ENCODE peak calls at places on chromosomes 6 and 20, in eight cellular contexts. One of them, this sample, is unnamed.

GRCh38 chr6:159044899-159045727 is at the start of gene TAGAP:
- DNase-seq in mammary epithelial cell: no peak
- DNase-seq in endothelial cell: no peak
- DNase-seq in Calu3: peak
- DNase-seq in WERI-Rb-1: no peak
- DNase-seq in mesothelial cell of epicardium: no peak
- DNase-seq in lung: peak
- DNase-seq in HFFc6: no peak
- DNase-seq in this sample: peak

GRCh38 chr20:62063601-62063980 is 2.1 kb downstream of the TAF4 start:
- DNase-seq in mammary epithelial cell: no peak
- DNase-seq in endothelial cell: no peak
- DNase-seq in Calu3: no peak
- DNase-seq in WERI-Rb-1: no peak
- DNase-seq in mesothelial cell of epicardium: peak
- DNase-seq in lung: no peak
- DNase-seq in HFFc6: no peak
- DNase-seq in this sample: no peak

GRCh38 chr20:35253010-35253409 is 24.9 kb downstream of the MMP24OS start:
- DNase-seq in mammary epithelial cell: no peak
- DNase-seq in endothelial cell: no peak
- DNase-seq in Calu3: no peak
- DNase-seq in WERI-Rb-1: no peak
- DNase-seq in mesothelial cell of epicardium: no peak
- DNase-seq in lung: no peak
- DNase-seq in HFFc6: no peak
- DNase-seq in this sample: no peak

GRCh38 chr6:135722679-135723078 is 128.8 kb upstream of the PDE7B start:
- DNase-seq in mammary epithelial cell: peak
- DNase-seq in endothelial cell: no peak
- DNase-seq in Calu3: peak
- DNase-seq in WERI-Rb-1: no peak
- DNase-seq in mesothelial cell of epicardium: no peak
- DNase-seq in lung: no peak
- DNase-seq in HFFc6: peak
- DNase-seq in this sample: no peak

GRCh38 chr20:11170565-11170964 is 496.8 kb upstream of the JAG1 start:
- DNase-seq in mammary epithelial cell: no peak
- DNase-seq in endothelial cell: no peak
- DNase-seq in Calu3: no peak
- DNase-seq in WERI-Rb-1: no peak
- DNase-seq in mesothelial cell of epicardium: no peak
- DNase-seq in lung: no peak
- DNase-seq in HFFc6: no peak
- DNase-seq in this sample: no peak

GRCh38 chr6:120608826-120609225 is 725.5 kb downstream of the TBC1D32 start:
- DNase-seq in mammary epithelial cell: peak
- DNase-seq in endothelial cell: no peak
- DNase-seq in Calu3: no peak
- DNase-seq in WERI-Rb-1: no peak
- DNase-seq in mesothelial cell of epicardium: no peak
- DNase-seq in lung: no peak
- DNase-seq in HFFc6: no peak
- DNase-seq in this sample: no peak

GRCh38 chr20:46307139-46307998 is 929 bp downstream of the CDH22 start:
- DNase-seq in mammary epithelial cell: peak
- DNase-seq in endothelial cell: peak
- DNase-seq in Calu3: peak
- DNase-seq in WERI-Rb-1: peak
- DNase-seq in mesothelial cell of epicardium: peak
- DNase-seq in lung: peak
- DNase-seq in HFFc6: peak
- DNase-seq in this sample: no peak

GRCh38 chr6:92114797-92115196 is 1304.6 kb downstream of the EPHA7 start:
- DNase-seq in mammary epithelial cell: no peak
- DNase-seq in endothelial cell: no peak
- DNase-seq in Calu3: no peak
- DNase-seq in WERI-Rb-1: no peak
- DNase-seq in mesothelial cell of epicardium: no peak
- DNase-seq in lung: no peak
- DNase-seq in HFFc6: no peak
- DNase-seq in this sample: no peak

GRCh38 chr6:5090603-5091002 is 5.5 kb downstream of the PPP1R3G start:
- DNase-seq in mammary epithelial cell: no peak
- DNase-seq in endothelial cell: no peak
- DNase-seq in Calu3: no peak
- DNase-seq in WERI-Rb-1: no peak
- DNase-seq in mesothelial cell of epicardium: no peak
- DNase-seq in lung: no peak
- DNase-seq in HFFc6: no peak
- DNase-seq in this sample: no peak
- TF ChIP-seq CTCF in mammary epithelial cell: no peak
- TF ChIP-seq CTCF in endothelial cell: no peak
- TF ChIP-seq CTCF in Calu3: no peak
- TF ChIP-seq CTCF in WERI-Rb-1: no peak
- TF ChIP-seq CTCF in mesothelial cell of epicardium: no peak
- TF ChIP-seq CTCF in lung: no peak
- TF ChIP-seq CTCF in HFFc6: no peak
- TF ChIP-seq CTCF in this sample: no peak

DNA sequence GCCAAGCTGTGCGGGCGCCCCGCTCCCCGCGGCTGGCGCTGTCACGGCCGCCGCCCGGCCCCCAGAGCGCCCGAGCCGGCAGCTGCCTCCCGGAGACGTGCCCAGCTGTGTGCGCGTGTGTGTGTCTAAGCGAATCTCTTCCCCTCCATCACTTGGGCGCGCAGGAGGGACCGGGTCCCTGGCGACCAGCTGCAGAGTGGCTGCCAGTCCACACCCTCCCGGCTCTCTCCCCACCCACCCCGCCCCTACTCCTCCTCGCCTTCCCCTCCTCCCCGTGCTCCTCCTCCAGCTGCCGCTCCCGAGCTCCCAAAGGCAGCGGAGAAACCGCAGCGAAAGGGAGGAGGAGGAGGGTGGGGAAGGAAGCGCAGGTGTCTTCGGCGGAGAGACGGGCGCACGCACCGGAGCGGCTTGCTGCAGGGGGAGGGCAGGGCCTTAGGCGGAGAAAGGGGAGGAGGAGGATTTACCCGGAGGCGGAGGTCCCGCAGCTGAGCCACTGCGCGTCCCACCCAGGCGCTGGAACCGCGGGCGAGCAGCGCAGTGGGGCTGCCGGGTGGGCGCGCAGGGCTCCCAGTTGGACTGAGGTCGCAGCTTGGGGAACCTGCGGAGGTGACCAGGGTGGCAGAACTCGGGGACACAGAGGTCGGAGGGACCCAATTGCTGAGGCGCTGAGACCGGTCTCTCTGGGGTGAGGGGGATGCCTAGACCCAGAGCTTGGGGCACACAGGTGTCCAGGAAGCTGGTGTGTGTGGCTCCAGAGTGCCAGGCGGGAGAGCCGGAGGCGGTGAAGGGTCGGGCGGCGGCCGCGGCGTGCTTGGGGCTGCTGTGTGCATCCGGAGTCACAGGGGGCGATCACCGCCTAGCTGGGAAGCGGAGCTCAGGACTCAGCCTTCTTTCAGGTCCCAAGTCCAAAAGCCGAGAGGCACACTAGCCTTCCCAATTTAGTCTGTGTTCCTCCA is at the start of gene HS3ST5:
- DNase-seq in mammary epithelial cell: peak
- DNase-seq in endothelial cell: peak
- DNase-seq in Calu3: peak
- DNase-seq in WERI-Rb-1: peak
- DNase-seq in mesothelial cell of epicardium: peak
- DNase-seq in lung: no peak
- DNase-seq in HFFc6: no peak
- DNase-seq in this sample: peak
- TF ChIP-seq CTCF in mammary epithelial cell: no peak
- TF ChIP-seq CTCF in endothelial cell: no peak
- TF ChIP-seq CTCF in Calu3: peak
- TF ChIP-seq CTCF in WERI-Rb-1: peak
- TF ChIP-seq CTCF in mesothelial cell of epicardium: peak
- TF ChIP-seq CTCF in lung: no peak
- TF ChIP-seq CTCF in HFFc6: no peak
- TF ChIP-seq CTCF in this sample: peak

GRCh38 chr6:112016335-112016734 is 37.6 kb upstream of the CCN6 start:
- DNase-seq in mammary epithelial cell: peak
- DNase-seq in endothelial cell: no peak
- DNase-seq in Calu3: no peak
- DNase-seq in WERI-Rb-1: no peak
- DNase-seq in mesothelial cell of epicardium: no peak
- DNase-seq in lung: no peak
- DNase-seq in HFFc6: no peak
- DNase-seq in this sample: no peak
- TF ChIP-seq CTCF in mammary epithelial cell: no peak
- TF ChIP-seq CTCF in endothelial cell: no peak
- TF ChIP-seq CTCF in Calu3: no peak
- TF ChIP-seq CTCF in WERI-Rb-1: no peak
- TF ChIP-seq CTCF in mesothelial cell of epicardium: no peak
- TF ChIP-seq CTCF in lung: no peak
- TF ChIP-seq CTCF in HFFc6: no peak
- TF ChIP-seq CTCF in this sample: no peak

GRCh38 chr20:49353348-49353747 is 75.5 kb upstream of the ZNFX1 start:
- DNase-seq in mammary epithelial cell: no peak
- DNase-seq in endothelial cell: no peak
- DNase-seq in Calu3: no peak
- DNase-seq in WERI-Rb-1: no peak
- DNase-seq in mesothelial cell of epicardium: no peak
- DNase-seq in lung: no peak
- DNase-seq in HFFc6: no peak
- DNase-seq in this sample: no peak
- TF ChIP-seq CTCF in mammary epithelial cell: no peak
- TF ChIP-seq CTCF in endothelial cell: no peak
- TF ChIP-seq CTCF in Calu3: no peak
- TF ChIP-seq CTCF in WERI-Rb-1: no peak
- TF ChIP-seq CTCF in mesothelial cell of epicardium: no peak
- TF ChIP-seq CTCF in lung: no peak
- TF ChIP-seq CTCF in HFFc6: no peak
- TF ChIP-seq CTCF in this sample: no peak

GRCh38 chr20:13299401-13299800 is 78.3 kb downstream of the ISM1 start:
- DNase-seq in mammary epithelial cell: no peak
- DNase-seq in endothelial cell: no peak
- DNase-seq in Calu3: no peak
- DNase-seq in WERI-Rb-1: no peak
- DNase-seq in mesothelial cell of epicardium: no peak
- DNase-seq in lung: no peak
- DNase-seq in HFFc6: no peak
- DNase-seq in this sample: no peak
- TF ChIP-seq CTCF in mammary epithelial cell: no peak
- TF ChIP-seq CTCF in endothelial cell: no peak
- TF ChIP-seq CTCF in Calu3: no peak
- TF ChIP-seq CTCF in WERI-Rb-1: no peak
- TF ChIP-seq CTCF in mesothelial cell of epicardium: no peak
- TF ChIP-seq CTCF in lung: no peak
- TF ChIP-seq CTCF in HFFc6: no peak
- TF ChIP-seq CTCF in this sample: no peak

GRCh38 chr20:34070079-34070439 is 42.0 kb downstream of the EIF2S2 start:
- DNase-seq in mammary epithelial cell: no peak
- DNase-seq in endothelial cell: no peak
- DNase-seq in Calu3: no peak
- DNase-seq in WERI-Rb-1: no peak
- DNase-seq in mesothelial cell of epicardium: no peak
- DNase-seq in lung: no peak
- DNase-seq in HFFc6: no peak
- DNase-seq in this sample: no peak
- TF ChIP-seq CTCF in mammary epithelial cell: no peak
- TF ChIP-seq CTCF in endothelial cell: no peak
- TF ChIP-seq CTCF in Calu3: peak
- TF ChIP-seq CTCF in WERI-Rb-1: no peak
- TF ChIP-seq CTCF in mesothelial cell of epicardium: no peak
- TF ChIP-seq CTCF in lung: no peak
- TF ChIP-seq CTCF in HFFc6: peak
- TF ChIP-seq CTCF in this sample: peak

DNA sequence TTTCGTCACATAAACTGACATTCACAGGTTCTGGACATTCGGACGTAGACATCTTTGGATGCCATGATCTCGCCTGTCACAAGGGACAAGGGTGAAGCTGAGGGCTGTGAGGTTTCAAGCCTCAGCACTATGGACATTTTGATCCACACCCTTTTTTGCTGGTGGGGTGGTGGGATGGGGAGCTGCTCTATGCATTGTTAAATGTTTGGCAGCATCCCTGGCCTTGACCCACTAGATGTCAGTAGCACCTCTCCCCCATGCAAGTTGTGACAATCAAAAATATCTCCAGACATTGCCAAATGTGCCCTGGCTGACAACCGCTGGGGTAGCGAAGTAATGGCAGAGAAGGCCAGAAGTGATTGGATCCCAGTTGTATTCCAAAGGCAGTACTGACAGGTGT is 229.4 kb downstream of the TSHZ2 start:
- DNase-seq in mammary epithelial cell: no peak
- DNase-seq in endothelial cell: no peak
- DNase-seq in Calu3: no peak
- DNase-seq in WERI-Rb-1: no peak
- DNase-seq in mesothelial cell of epicardium: no peak
- DNase-seq in lung: no peak
- DNase-seq in HFFc6: no peak
- DNase-seq in this sample: no peak
- TF ChIP-seq CTCF in mammary epithelial cell: no peak
- TF ChIP-seq CTCF in endothelial cell: no peak
- TF ChIP-seq CTCF in Calu3: no peak
- TF ChIP-seq CTCF in WERI-Rb-1: no peak
- TF ChIP-seq CTCF in mesothelial cell of epicardium: no peak
- TF ChIP-seq CTCF in lung: no peak
- TF ChIP-seq CTCF in HFFc6: no peak
- TF ChIP-seq CTCF in this sample: no peak

GRCh38 chr6:165245287-165245686 is 64.1 kb downstream of the C6orf118 start:
- DNase-seq in mammary epithelial cell: no peak
- DNase-seq in endothelial cell: no peak
- DNase-seq in Calu3: peak
- DNase-seq in WERI-Rb-1: no peak
- DNase-seq in mesothelial cell of epicardium: no peak
- DNase-seq in lung: no peak
- DNase-seq in HFFc6: no peak
- DNase-seq in this sample: no peak
- TF ChIP-seq CTCF in mammary epithelial cell: peak
- TF ChIP-seq CTCF in endothelial cell: no peak
- TF ChIP-seq CTCF in Calu3: peak
- TF ChIP-seq CTCF in WERI-Rb-1: peak
- TF ChIP-seq CTCF in mesothelial cell of epicardium: no peak
- TF ChIP-seq CTCF in lung: no peak
- TF ChIP-seq CTCF in HFFc6: no peak
- TF ChIP-seq CTCF in this sample: peak

DNA sequence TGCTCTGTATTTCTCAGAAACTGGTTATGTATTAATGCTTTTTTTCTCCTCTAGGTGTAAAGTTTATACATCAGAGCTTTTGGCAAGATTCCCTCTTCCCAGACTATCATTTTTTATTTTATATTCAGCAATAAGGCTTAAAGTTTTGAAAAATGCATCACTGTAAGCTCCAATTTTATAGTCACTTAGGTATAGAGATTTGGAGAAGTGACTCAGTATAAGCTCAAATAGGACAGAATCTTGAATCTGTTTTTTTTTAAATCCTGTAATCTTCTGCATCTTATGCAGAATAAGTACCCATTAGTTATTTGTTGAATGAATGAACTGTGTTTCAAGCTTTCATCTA is 1.0 kb downstream of the NCOA7 start:
- DNase-seq in mammary epithelial cell: no peak
- DNase-seq in endothelial cell: no peak
- DNase-seq in Calu3: no peak
- DNase-seq in WERI-Rb-1: no peak
- DNase-seq in mesothelial cell of epicardium: no peak
- DNase-seq in lung: no peak
- DNase-seq in HFFc6: no peak
- DNase-seq in this sample: no peak
- TF ChIP-seq CTCF in mammary epithelial cell: no peak
- TF ChIP-seq CTCF in endothelial cell: no peak
- TF ChIP-seq CTCF in Calu3: no peak
- TF ChIP-seq CTCF in WERI-Rb-1: no peak
- TF ChIP-seq CTCF in mesothelial cell of epicardium: no peak
- TF ChIP-seq CTCF in lung: no peak
- TF ChIP-seq CTCF in HFFc6: peak
- TF ChIP-seq CTCF in this sample: peak